ENCODE peak calls at places on chromosomes 5 and 9, in six cellular contexts. T is K562, B is astrocyte, C is testis, V is substantia nigra, O is sigmoid colon. H is an unnamed sample.

GRCh38 chr5:103827976-103828375 is 265.4 kb upstream of the NUDT12 start:
- DNase-seq in C (no peak), T (no peak), O (no peak), B (no peak), V (no peak), H (no peak)

GRCh38 chr5:18990852-18991251 is 997.1 kb downstream of the CDH18 start:
- DNase-seq in C (no peak), B (no peak), V (no peak), O (no peak), T (no peak), H (no peak)

GRCh38 chr9:96033896-96034295 is 158.4 kb downstream of the ERCC6L2 start:
- DNase-seq in B (no peak), V (peak; percentile 15), O (no peak), C (no peak), T (no peak), H (no peak)

GRCh38 chr5:39411985-39412384 is 12.8 kb downstream of the DAB2 start:
- DNase-seq in C (no peak), O (no peak), B (no peak), T (no peak), V (no peak), H (no peak)

GRCh38 chr9:79013715-79014610 is 557.8 kb upstream of the TLE4 start:
- DNase-seq in V (no peak), O (no peak), B (peak; percentile 44), T (no peak), C (no peak), H (no peak)

GRCh38 chr9:111997831-111998230 is 101.2 kb downstream of the UGCG start:
- DNase-seq in C (no peak), O (no peak), T (no peak), V (no peak), B (no peak), H (no peak)

GRCh38 chr5:143796753-143797152 is 15.2 kb upstream of the HMHB1 start:
- DNase-seq in V (no peak), O (no peak), C (no peak), T (no peak), B (no peak), H (no peak)

GRCh38 chr9:122216798-122217418 is 11.8 kb downstream of the LHX6 start:
- DNase-seq in T (no peak), B (no peak), C (no peak), O (no peak), V (no peak), H (no peak)

GRCh38 chr9:89175739-89176360 is 2.8 kb downstream of the SHC3 start:
- DNase-seq in V (no peak), T (no peak), O (no peak), B (peak; percentile 47), C (no peak), H (no peak)

GRCh38 chr5:17340816-17341215 is 123.4 kb downstream of the BASP1 start:
- DNase-seq in B (peak; percentile 91), C (no peak), V (no peak), T (no peak), O (no peak), H (no peak)

GRCh38 chr5:31854625-31855526 is 215.9 kb downstream of the PDZD2 start:
- DNase-seq in O (peak; percentile 74), V (peak; percentile 50), C (peak; percentile 62), B (peak; percentile 47), T (no peak), H (peak; percentile 74)

GRCh38 chr5:120443607-120444006 is 20.5 kb upstream of the PRR16 start:
- DNase-seq in B (no peak), T (no peak), O (no peak), V (no peak), C (no peak), H (no peak)

GRCh38 chr5:71482132-71482531 is 26.7 kb downstream of the BDP1 start:
- DNase-seq in O (no peak), B (peak; percentile 41), C (no peak), T (no peak), V (no peak), H (no peak)

GRCh38 chr5:73103885-73104284 is 16.5 kb upstream of the TMEM171 start:
- DNase-seq in T (no peak), V (no peak), B (no peak), C (no peak), O (no peak), H (no peak)

GRCh38 chr5:115321309-115321708 is 24.9 kb upstream of the CCDC112 start:
- DNase-seq in O (no peak), C (no peak), B (peak; percentile 75), T (no peak), V (no peak), H (no peak)

GRCh38 chr9:82133973-82134372 is 145.4 kb downstream of the SPATA31D1 start:
- DNase-seq in O (no peak), B (no peak), C (no peak), V (no peak), T (no peak), H (no peak)

GRCh38 chr9:103991698-103992097 is 102.4 kb upstream of the SMC2 start:
- DNase-seq in O (no peak), T (no peak), V (no peak), B (no peak), C (no peak), H (no peak)

GRCh38 chr5:127824126-127824525 is 120.9 kb downstream of the CCDC192 start:
- DNase-seq in C (no peak), O (no peak), T (no peak), V (no peak), B (no peak), H (no peak)

GRCh38 chr5:107867266-107867665 is 196.5 kb upstream of the EFNA5 start:
- DNase-seq in O (no peak), B (peak; percentile 36), T (no peak), C (no peak), V (no peak), H (no peak)

GRCh38 chr9:118088075-118088474 is 383.9 kb downstream of the TLR4 start:
- DNase-seq in B (no peak), T (no peak), C (no peak), O (no peak), V (no peak), H (no peak)

GRCh38 chr9:128372784-128373183 is 1.6 kb downstream of the URM1 start:
- DNase-seq in C (no peak), V (no peak), T (no peak), B (no peak), O (no peak), H (no peak)
- H3K27ac ChIP-seq in C (no peak overlapping the region), V (peak overlapping the region; percentile 99), T (peak overlapping the region; percentile 18), B (peak overlapping the region; percentile 88), O (no peak overlapping the region), H (no peak overlapping the region)

DNA sequence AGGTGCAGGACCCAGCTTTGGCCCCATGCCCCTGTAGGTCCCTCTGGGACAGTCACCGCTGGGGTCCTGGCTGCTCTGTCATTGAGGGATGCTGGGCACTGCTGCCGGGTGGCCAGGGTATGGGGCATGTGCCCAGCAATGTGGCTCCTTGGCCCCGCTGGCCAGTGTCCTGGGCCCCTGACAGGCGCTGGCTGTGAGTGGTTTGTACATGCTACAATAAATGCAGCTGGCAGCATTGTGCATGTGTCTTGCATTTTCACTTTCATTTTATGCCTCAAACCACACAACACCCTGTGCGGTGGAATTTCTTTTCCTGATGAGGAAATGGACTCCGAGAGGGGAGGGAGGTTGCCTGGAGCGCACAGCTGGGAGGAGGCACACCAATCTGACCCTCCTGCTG is 11.5 kb downstream of the TSPAN17 start:
- DNase-seq in C (no peak), B (no peak), O (no peak), T (no peak), V (no peak), H (no peak)
- H3K27ac ChIP-seq in C (no peak overlapping the region), B (no peak overlapping the region), O (no peak overlapping the region), T (no peak overlapping the region), V (no peak overlapping the region), H (no peak overlapping the region)

GRCh38 chr5:118967059-118967508 is 21.3 kb downstream of the DTWD2 start:
- DNase-seq in O (no peak), T (no peak), V (no peak), B (no peak), C (no peak), H (no peak)
- H3K27ac ChIP-seq in O (no peak overlapping the region), T (no peak overlapping the region), V (no peak overlapping the region), B (no peak overlapping the region), C (no peak overlapping the region), H (no peak overlapping the region)

DNA sequence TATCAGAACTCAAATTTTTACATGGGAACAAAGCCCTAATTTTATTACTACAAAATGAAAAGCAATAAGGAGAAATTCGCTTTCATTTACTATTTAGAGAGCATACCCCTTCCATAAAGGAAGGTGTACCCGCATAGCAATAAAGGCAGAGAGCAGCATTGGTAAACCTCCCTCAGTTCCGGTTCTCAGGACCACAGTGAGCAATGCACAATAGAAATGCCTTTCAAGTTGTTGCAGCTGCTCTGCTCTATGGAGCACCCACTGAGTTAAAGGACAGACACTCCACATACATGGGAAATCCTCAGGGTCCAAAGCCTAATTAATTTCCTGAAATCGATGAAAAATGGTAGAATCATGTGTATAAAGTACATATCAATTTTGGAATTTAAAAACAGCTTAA is 89.9 kb upstream of the MPDZ start:
- DNase-seq in C (no peak), T (no peak), O (no peak), B (no peak), V (no peak), H (no peak)
- H3K27ac ChIP-seq in C (no peak overlapping the region), T (no peak overlapping the region), O (no peak overlapping the region), B (no peak overlapping the region), V (no peak overlapping the region), H (no peak overlapping the region)

GRCh38 chr9:33065157-33066076 is 11.1 kb downstream of the SMU1 start:
- DNase-seq in T (no peak), C (no peak), V (no peak), B (no peak), O (no peak), H (no peak)
- H3K27ac ChIP-seq in T (no peak overlapping the region), C (no peak overlapping the region), V (no peak overlapping the region), B (no peak overlapping the region), O (no peak overlapping the region), H (no peak overlapping the region)

DNA sequence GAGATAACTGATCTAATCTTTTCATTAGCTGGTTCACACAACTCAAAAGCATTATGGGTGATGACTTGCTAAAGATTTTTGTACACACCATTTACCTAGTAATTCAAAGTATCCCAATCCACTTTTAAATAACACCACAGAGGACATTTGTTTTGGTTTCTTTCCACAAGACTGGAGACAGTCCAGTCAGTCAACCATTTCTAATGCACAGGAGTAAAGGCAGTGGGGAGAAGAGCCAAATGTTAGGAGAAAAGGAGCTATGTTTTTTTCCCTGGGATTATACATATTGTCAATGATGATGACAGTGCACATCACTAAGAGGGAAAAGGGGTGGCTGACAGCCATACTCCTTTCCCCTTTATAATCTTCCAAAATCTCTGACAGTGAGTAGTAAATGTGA is 240.9 kb downstream of the GABRB2 start:
- DNase-seq in C (no peak), B (no peak), O (no peak), V (no peak), T (no peak), H (no peak)
- H3K27ac ChIP-seq in C (no peak overlapping the region), B (no peak overlapping the region), O (no peak overlapping the region), V (no peak overlapping the region), T (no peak overlapping the region), H (no peak overlapping the region)

GRCh38 chr5:179309751-179310320 is 35.4 kb downstream of the ADAMTS2 start:
- DNase-seq in T (no peak), O (peak; percentile 60), B (no peak), V (no peak), C (no peak), H (peak; percentile 30)
- H3K27ac ChIP-seq in T (no peak overlapping the region), O (no peak overlapping the region), B (no peak overlapping the region), V (no peak overlapping the region), C (no peak overlapping the region), H (no peak overlapping the region)

GRCh38 chr9:70159630-70160029 is 99.1 kb upstream of the SMC5 start:
- DNase-seq in C (no peak), O (no peak), V (no peak), T (no peak), B (peak; percentile 38), H (no peak)
- H3K27ac ChIP-seq in C (peak overlapping the region; percentile 47), O (peak overlapping the region; percentile 43), V (no peak overlapping the region), T (no peak overlapping the region), B (no peak overlapping the region), H (no peak overlapping the region)